ENCODE peak calls at places on chromosome 18, in eight cellular contexts. X, O, A, B, W, K, T and D are unnamed samples.

GRCh38 chr18:64407606-64408005 is 258.7 kb upstream of the LINC00305 start:
- DNase-seq in T (no peak), K (no peak), A (no peak), W (no peak), O (no peak), X (no peak), B (no peak), D (no peak)

GRCh38 chr18:33404244-33404873 is 36.2 kb downstream of the CCDC178 start:
- DNase-seq in B (no peak), X (no peak), T (no peak), W (no peak), O (no peak), K (no peak), A (peak; percentile 3), D (no peak)

GRCh38 chr18:62974928-62975675 is 259.8 kb downstream of the PHLPP1 start:
- DNase-seq in T (no peak), A (no peak), B (no peak), W (no peak), X (no peak), K (no peak), O (no peak), D (no peak)

GRCh38 chr18:10563886-10564285 is 38.1 kb downstream of the NAPG start:
- DNase-seq in T (peak; percentile 33), O (no peak), X (no peak), W (no peak), K (no peak), B (no peak), A (no peak), D (no peak)

GRCh38 chr18:32907656-32908441 is 135.0 kb upstream of the KLHL14 start:
- DNase-seq in B (no peak), O (no peak), A (no peak), W (no peak), X (no peak), T (no peak), K (no peak), D (no peak)

GRCh38 chr18:267380-267687 is 513 bp downstream of the THOC1 start:
- DNase-seq in K (no peak), X (no peak), T (no peak), O (no peak), W (peak; percentile 49), B (no peak), A (no peak), D (no peak)

GRCh38 chr18:9535430-9535972 is 60.2 kb downstream of the RALBP1 start:
- DNase-seq in O (peak; percentile 91), B (no peak), A (peak; percentile 87), T (peak; percentile 85), X (no peak), K (no peak), W (no peak), D (no peak)

GRCh38 chr18:67805261-67805660 is 288.7 kb upstream of the DSEL start:
- DNase-seq in T (no peak), O (no peak), W (no peak), B (no peak), A (no peak), K (no peak), X (no peak), D (no peak)

GRCh38 chr18:69161383-69162028 is 239.2 kb upstream of the DOK6 start:
- DNase-seq in T (peak; percentile 48), K (no peak), X (no peak), B (no peak), W (no peak), A (peak; percentile 12), O (peak; percentile 23), D (no peak)

GRCh38 chr18:53941601-53942335 is 282.7 kb downstream of the MBD2 start:
- DNase-seq in X (no peak), A (no peak), O (no peak), B (no peak), K (no peak), W (no peak), T (peak; percentile 20), D (no peak)

GRCh38 chr18:26468931-26469340 is 79.4 kb downstream of the KCTD1 start:
- DNase-seq in B (no peak), T (no peak), A (no peak), K (peak; percentile 71), W (no peak), O (no peak), X (no peak), D (no peak)

GRCh38 chr18:57698571-57699276 is 77.1 kb upstream of the NARS1 start:
- DNase-seq in A (peak; percentile 67), W (no peak), K (no peak), X (no peak), B (no peak), T (peak; percentile 74), O (peak; percentile 60), D (no peak)

GRCh38 chr18:47215554-47216138 is 35.8 kb downstream of the SKOR2 start:
- DNase-seq in W (no peak), A (peak; percentile 78), X (no peak), T (peak; percentile 51), O (peak; percentile 20), K (peak; percentile 18), B (no peak), D (no peak)

GRCh38 chr18:47151457-47151856 is 1.2 kb upstream of the HDHD2 start:
- DNase-seq in B (no peak), O (no peak), A (no peak), K (no peak), W (no peak), X (no peak), T (no peak), D (no peak)

GRCh38 chr18:62788891-62789290 is 73.5 kb downstream of the PHLPP1 start:
- DNase-seq in O (peak; percentile 32), A (no peak), K (no peak), T (peak; percentile 60), W (no peak), B (no peak), X (no peak), D (no peak)

GRCh38 chr18:43785145-43785544 is 507.9 kb upstream of the SYT4 start:
- DNase-seq in T (no peak), B (no peak), X (no peak), K (no peak), O (no peak), A (no peak), W (no peak), D (no peak)

GRCh38 chr18:26764584-26764983 is 100.9 kb downstream of the AQP4 start:
- DNase-seq in A (no peak), T (no peak), B (no peak), W (no peak), O (no peak), X (no peak), K (no peak), D (no peak)

GRCh38 chr18:59249186-59249774 is 24.0 kb downstream of the RAX start:
- DNase-seq in B (peak; percentile 72), A (peak; percentile 93), X (no peak), O (peak; percentile 77), T (peak; percentile 64), W (no peak), K (peak; percentile 59), D (no peak)

GRCh38 chr18:45156941-45157340 is 458.3 kb upstream of the SLC14A2 start:
- DNase-seq in O (no peak), A (peak; percentile 76), X (no peak), T (peak; percentile 26), K (no peak), B (no peak), W (no peak), D (no peak)

GRCh38 chr18:46297124-46297523 is 192.9 kb downstream of the HAUS1 start:
- DNase-seq in X (no peak), O (no peak), K (no peak), A (no peak), B (no peak), W (no peak), T (no peak), D (no peak)

GRCh38 chr18:78711971-78712370 is 267.6 kb upstream of the SALL3 start:
- DNase-seq in X (peak; percentile 7), B (no peak), T (no peak), O (no peak), W (no peak), K (no peak), A (no peak), D (no peak)

GRCh38 chr18:79421275-79421857 is 25.6 kb downstream of the NFATC1 start:
- DNase-seq in B (no peak), W (no peak), K (no peak), T (no peak), X (no peak), A (no peak), O (no peak), D (no peak)

GRCh38 chr18:7601249-7601620 is 34.1 kb downstream of the PTPRM start:
- DNase-seq in O (no peak), T (peak; percentile 93), K (no peak), W (no peak), X (no peak), A (peak; percentile 62), B (no peak), D (no peak)
- TF ChIP-seq CTCF in O (no peak), T (no peak), K (no peak), W (no peak), X (no peak), A (peak; percentile 9), B (no peak), D (no peak)

GRCh38 chr18:76274470-76275289 is 220.4 kb downstream of the ZNF516 start:
- DNase-seq in A (no peak), T (no peak), B (no peak), W (no peak), O (no peak), X (no peak), K (peak; percentile 71), D (no peak)
- TF ChIP-seq CTCF in A (no peak), T (no peak), B (peak; percentile 90), W (no peak), O (no peak), X (peak; percentile 20), K (peak; percentile 47), D (no peak)

DNA sequence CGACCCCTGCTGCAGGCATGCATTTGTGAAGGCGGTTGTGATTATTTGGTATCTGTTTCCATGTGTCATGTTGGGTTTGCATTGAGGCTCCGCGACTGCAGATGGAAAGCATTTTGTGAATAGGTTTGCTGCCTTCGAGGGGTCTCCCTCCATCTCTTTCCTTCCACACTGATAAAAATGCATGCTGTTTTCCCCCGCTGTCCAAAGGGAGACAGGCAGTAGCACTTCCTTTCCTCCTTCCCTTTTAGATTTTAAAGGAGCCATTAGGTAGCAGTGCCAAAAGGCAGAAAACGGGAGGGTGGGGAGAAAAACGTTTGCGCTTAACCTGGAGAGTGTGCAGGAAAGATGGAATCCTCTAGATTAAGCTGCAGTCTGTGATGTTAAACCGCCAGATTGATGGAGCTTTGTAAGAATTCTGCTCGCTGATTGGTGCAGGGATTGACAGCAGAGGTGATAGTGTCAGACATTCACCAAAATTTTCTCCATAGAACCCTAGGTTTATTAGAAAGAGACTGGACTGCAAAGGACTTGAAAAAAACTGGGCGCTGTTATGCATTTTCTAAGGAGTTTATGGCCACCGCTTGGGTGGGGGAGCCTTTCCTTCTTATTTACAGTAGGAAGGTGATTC is 653 bp downstream of the MAPRE2 start:
- DNase-seq in X (no peak), O (no peak), K (no peak), A (peak; percentile 27), B (no peak), T (peak; percentile 23), W (no peak), D (no peak)
- TF ChIP-seq CTCF in X (no peak), O (no peak), K (no peak), A (no peak), B (no peak), T (no peak), W (no peak), D (no peak)

DNA sequence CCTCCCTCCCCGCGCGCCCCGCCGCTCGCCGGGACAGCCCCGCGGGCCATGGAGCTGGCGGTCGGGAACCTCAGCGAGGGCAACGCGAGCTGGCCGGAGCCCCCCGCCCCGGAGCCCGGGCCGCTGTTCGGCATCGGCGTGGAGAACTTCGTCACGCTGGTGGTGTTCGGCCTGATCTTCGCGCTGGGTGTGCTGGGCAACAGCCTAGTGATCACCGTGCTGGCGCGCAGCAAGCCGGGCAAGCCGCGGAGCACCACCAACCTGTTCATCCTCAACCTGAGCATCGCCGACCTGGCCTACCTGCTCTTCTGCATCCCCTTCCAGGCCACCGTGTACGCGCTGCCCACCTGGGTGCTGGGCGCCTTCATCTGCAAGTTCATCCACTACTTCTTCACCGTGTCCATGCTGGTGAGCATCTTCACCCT is 865 bp downstream of the GALR1 start:
- DNase-seq in B (no peak), T (no peak), W (no peak), X (no peak), O (no peak), K (peak; percentile 36), A (no peak), D (no peak)
- TF ChIP-seq CTCF in B (no peak), T (no peak), W (no peak), X (no peak), O (no peak), K (no peak), A (no peak), D (no peak)